ENCODE peak calls at places on chromosomes 3 and 15, in six cellular contexts. K, Y, W, N, Z and C are unnamed samples.

GRCh38 chr3:24343084-24343783 is 151.4 kb downstream of the THRB start:
- DNase-seq in K (no peak), Y (no peak), N (peak), Z (no peak), W (no peak), C (no peak)

GRCh38 chr3:161559177-161559998 is 62.8 kb downstream of the OTOL1 start:
- DNase-seq in W (no peak), Z (no peak), N (peak), Y (peak), K (no peak), C (no peak)

GRCh38 chr3:195876297-195877031 is 31.9 kb downstream of the TNK2 start:
- DNase-seq in N (no peak), Y (no peak), Z (no peak), K (no peak), W (no peak), C (peak)

GRCh38 chr3:58178528-58179234 is 32.1 kb downstream of the DNASE1L3 start:
- DNase-seq in W (no peak), K (no peak), N (peak), Y (no peak), Z (no peak), C (no peak)

GRCh38 chr3:118941236-118941635 is 93.4 kb downstream of the IGSF11 start:
- DNase-seq in W (no peak), Y (no peak), N (no peak), K (no peak), Z (no peak), C (no peak)

GRCh38 chr15:20353966-20354883 is 187.4 kb downstream of the GOLGA6L6 start:
- DNase-seq in Y (no peak), K (no peak), Z (peak), W (peak), N (no peak), C (peak)

GRCh38 chr3:194084284-194084683 is 51.7 kb upstream of the HES1 start:
- DNase-seq in W (peak), Y (no peak), Z (no peak), K (no peak), N (no peak), C (no peak)

GRCh38 chr3:51382947-51383578 is 2.0 kb upstream of the MANF start:
- DNase-seq in K (no peak), Z (no peak), Y (no peak), W (peak), N (no peak), C (no peak)

GRCh38 chr3:179321585-179322322 is 1.1 kb upstream of the ZNF639 start:
- DNase-seq in Y (peak), W (no peak), N (peak), K (peak), Z (no peak), C (no peak)

GRCh38 chr3:65483475-65483874 is 555.2 kb downstream of the MAGI1 start:
- DNase-seq in N (peak), K (peak), Y (peak), Z (no peak), W (no peak), C (peak)

GRCh38 chr15:43347114-43347513 is 16.7 kb upstream of the LCMT2 start:
- DNase-seq in W (no peak), N (no peak), Y (no peak), K (no peak), Z (no peak), C (no peak)

GRCh38 chr15:67758610-67759300 is 66.6 kb upstream of the SKOR1 start:
- DNase-seq in K (no peak), Z (no peak), N (no peak), W (no peak), Y (no peak), C (no peak)

GRCh38 chr3:194369522-194370279 is at the start of gene LRRC15:
- DNase-seq in Y (peak), N (peak), W (no peak), Z (no peak), K (no peak), C (peak)

GRCh38 chr3:18827664-18828063 is 320.6 kb upstream of the KCNH8 start:
- DNase-seq in W (no peak), Y (no peak), N (no peak), Z (no peak), K (no peak), C (no peak)

GRCh38 chr15:88299502-88299901 is 43.0 kb upstream of the NTRK3 start:
- DNase-seq in Z (no peak), N (no peak), K (no peak), Y (peak), W (no peak), C (no peak)

GRCh38 chr15:59334063-59334415 is 38.6 kb downstream of the MYO1E start:
- DNase-seq in W (no peak), K (no peak), Y (no peak), N (no peak), Z (no peak), C (no peak)

DNA sequence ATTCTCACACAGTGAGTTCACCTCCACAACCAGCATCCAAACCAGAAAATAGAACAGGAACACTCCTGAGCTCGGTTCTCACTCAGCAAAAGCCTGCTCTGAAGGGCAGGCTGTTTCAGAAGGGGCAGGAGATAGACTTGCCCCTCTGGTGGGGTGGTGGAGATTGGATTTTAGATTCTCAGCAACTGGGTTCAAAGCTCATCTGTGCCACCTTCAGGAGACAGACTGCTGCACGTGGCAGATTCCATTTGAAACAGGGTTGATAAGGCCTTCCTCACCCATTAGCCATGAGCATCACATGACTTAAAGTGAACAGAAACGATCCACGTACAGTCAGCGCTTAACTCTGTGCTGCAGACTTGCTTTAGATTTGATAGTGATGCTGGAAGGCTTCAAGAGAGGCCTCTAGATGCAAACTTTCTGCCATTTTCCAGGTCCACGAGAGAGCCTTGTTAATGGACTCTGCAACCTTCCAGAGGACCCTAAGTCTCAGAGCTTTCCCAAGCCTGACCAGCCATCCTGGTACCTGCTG is 35.0 kb upstream of the MGLL start:
- DNase-seq in N (no peak), W (no peak), Z (no peak), K (no peak), Y (no peak), C (no peak)
- TF ChIP-seq CTCF in N (no peak), W (no peak), Z (no peak), K (no peak), Y (peak), C (no peak)

DNA sequence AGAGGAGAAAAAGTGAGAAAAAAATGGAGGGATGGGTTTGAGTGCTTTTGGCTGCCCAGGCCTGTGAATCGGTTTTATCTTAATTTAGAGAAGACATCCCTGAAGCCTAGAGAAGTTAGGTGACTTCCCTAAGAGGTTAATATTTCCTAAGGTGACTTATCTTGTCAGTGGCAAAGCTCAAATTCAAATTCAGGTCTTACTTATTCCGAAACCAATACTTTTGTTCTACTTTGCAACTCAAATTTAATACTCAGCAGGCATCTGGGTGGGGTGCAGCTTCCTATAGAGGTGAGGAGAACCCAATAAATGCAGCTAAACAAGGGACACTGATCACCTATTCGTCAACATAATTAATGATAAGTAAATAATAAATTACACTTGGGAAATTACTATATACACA is 54.9 kb upstream of the MYRIP start:
- DNase-seq in K (no peak), Y (no peak), W (no peak), N (no peak), Z (no peak), C (no peak)
- H3K27ac ChIP-seq in K (no peak), Y (no peak), W (no peak), N (no peak), Z (no peak), C (no peak)

GRCh38 chr3:11482024-11482423 is 161.7 kb downstream of the VGLL4 start:
- DNase-seq in W (no peak), N (no peak), Y (no peak), K (peak), Z (no peak), C (peak)
- TF ChIP-seq CTCF in W (no peak), N (no peak), Y (no peak), K (no peak), Z (no peak), C (no peak)

DNA sequence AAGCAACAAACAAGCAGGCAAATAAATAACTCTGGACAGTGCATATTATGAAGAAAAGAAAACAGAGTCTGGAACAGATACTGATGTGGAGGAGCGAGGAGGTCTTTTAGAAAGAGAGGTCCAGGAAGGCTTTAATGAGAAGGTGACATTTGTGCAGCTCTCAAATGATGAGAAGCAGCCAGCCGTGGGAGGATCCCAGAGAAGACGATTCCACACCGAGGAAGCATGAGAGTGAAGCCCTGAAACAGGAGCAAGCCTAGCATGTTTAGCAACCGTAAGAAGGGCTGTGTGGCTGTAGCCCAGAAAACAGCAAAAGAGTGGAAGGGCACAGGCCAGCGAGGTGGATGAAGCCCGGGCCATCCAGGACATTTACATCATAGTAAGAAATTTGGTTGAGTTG is 93.1 kb downstream of the RAD18 start:
- DNase-seq in N (no peak), Z (no peak), Y (no peak), K (no peak), W (no peak), C (no peak)
- H3K27ac ChIP-seq in N (peak), Z (peak), Y (no peak), K (no peak), W (no peak), C (no peak)

GRCh38 chr3:42581709-42582473 is at the start of gene SEC22C:
- DNase-seq in K (peak), W (peak), Z (peak), N (peak), Y (peak), C (peak)
- TF ChIP-seq CTCF in K (no peak), W (no peak), Z (peak), N (no peak), Y (peak), C (peak)

DNA sequence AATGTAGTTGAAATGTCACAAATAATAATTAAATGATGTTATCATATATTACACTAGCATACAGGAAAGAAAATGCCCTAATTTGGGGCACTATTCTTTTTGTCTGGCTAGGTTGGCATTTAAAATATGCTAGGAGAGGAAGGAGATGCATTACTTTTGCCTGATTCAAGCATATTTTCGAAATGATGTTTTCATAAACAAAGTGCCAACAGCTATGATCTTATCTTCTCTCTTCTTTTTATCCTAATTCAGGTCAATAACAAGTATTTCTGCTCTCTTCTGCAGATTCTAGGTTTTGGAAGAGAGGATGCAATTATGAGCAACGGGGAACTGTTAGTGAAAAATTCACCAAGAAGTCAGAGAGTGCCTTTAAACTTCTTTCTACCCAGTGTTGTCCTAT is 55.8 kb upstream of the NR2F2 start:
- DNase-seq in Z (no peak), N (no peak), K (no peak), W (no peak), Y (no peak), C (no peak)
- H3K27ac ChIP-seq in Z (peak), N (peak), K (no peak), W (no peak), Y (no peak), C (no peak)

GRCh38 chr3:149403443-149403842 is 26.0 kb upstream of the TM4SF1 start:
- DNase-seq in W (no peak), N (no peak), K (no peak), Y (no peak), Z (no peak), C (no peak)

GRCh38 chr3:149407898-149408297 is 30.4 kb upstream of the TM4SF1 start:
- DNase-seq in K (no peak), N (no peak), W (no peak), Z (no peak), Y (no peak), C (no peak)

GRCh38 chr3:149409351-149409750 is 31.9 kb upstream of the TM4SF1 start:
- DNase-seq in Y (no peak), W (no peak), K (no peak), Z (no peak), N (no peak), C (no peak)

GRCh38 chr3:149402481-149402880 is 25.0 kb upstream of the TM4SF1 start:
- DNase-seq in Z (no peak), W (no peak), N (no peak), K (no peak), Y (no peak), C (no peak)

DNA sequence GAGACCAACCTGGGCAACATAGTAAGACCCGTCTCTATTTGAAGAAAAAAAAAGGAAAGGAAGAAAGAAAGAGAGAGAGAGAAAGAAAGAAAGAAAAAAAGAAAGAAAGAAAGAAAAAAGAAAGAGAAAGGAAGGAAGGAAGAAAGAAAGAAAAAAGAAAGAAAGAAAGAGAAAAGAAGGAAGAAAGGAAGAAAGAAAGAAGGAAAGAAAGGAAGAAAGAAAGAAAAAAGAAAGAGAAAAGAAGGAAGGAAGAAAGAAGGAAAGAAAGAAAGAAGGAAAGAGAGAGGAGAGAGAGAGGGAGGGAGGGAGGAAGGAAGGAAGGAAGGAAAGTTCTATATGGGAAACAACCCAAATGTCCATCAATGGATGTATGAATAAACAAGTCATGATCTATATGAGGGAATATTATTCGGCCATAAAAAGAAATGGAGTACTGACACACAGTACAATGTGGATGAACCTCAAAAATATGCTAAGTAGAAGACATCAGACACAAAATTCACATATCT is 28.8 kb upstream of the TM4SF1 start:
- DNase-seq in K (no peak), N (no peak), Y (no peak), Z (no peak), W (no peak), C (no peak)
- TF ChIP-seq CTCF in K (no peak), N (no peak), Y (no peak), Z (no peak), W (no peak), C (no peak)

DNA sequence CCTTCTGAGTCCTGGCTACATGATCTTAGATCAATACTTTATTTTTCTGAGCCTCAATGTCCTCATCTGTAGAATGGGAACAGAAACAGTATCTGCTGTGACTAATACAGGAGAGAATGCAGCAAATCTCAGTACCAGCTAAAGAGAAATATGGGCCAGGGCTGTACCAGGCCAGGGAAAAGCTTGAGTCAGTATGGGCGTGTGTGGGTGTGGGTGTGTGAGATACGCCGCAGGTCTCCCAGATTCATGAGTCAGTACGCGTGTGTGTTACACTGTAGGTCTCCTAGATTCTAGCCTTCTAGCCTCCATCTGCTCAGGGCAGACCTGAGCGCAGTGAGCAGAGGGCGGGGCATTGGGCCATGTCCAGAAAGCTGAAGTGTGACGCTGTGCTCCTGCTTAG is 15.2 kb downstream of the GNAI2 start:
- DNase-seq in N (peak), K (no peak), Y (no peak), W (no peak), Z (peak), C (no peak)
- H3K27ac ChIP-seq in N (peak), K (peak), Y (no peak), W (peak), Z (peak), C (peak)

GRCh38 chr15:64356443-64357040 is 569 bp upstream of the CSNK1G1 start:
- DNase-seq in Z (no peak), W (no peak), N (no peak), K (no peak), Y (peak), C (no peak)
- TF ChIP-seq CTCF in Z (peak), W (peak), N (peak), K (peak), Y (peak), C (peak)

GRCh38 chr3:31371464-31371863 is 161.3 kb upstream of the STT3B start:
- DNase-seq in Y (peak), Z (no peak), W (no peak), K (no peak), N (no peak), C (no peak)

GRCh38 chr3:31369637-31370036 is 163.1 kb upstream of the STT3B start:
- DNase-seq in W (no peak), Z (no peak), N (no peak), Y (no peak), K (no peak), C (no peak)

GRCh38 chr3:31370681-31371080 is 162.0 kb upstream of the STT3B start:
- DNase-seq in W (no peak), N (no peak), Z (no peak), K (no peak), Y (no peak), C (no peak)

GRCh38 chr3:31364711-31365110 is 168.0 kb upstream of the STT3B start:
- DNase-seq in Z (no peak), K (no peak), W (no peak), Y (no peak), N (peak), C (no peak)

DNA sequence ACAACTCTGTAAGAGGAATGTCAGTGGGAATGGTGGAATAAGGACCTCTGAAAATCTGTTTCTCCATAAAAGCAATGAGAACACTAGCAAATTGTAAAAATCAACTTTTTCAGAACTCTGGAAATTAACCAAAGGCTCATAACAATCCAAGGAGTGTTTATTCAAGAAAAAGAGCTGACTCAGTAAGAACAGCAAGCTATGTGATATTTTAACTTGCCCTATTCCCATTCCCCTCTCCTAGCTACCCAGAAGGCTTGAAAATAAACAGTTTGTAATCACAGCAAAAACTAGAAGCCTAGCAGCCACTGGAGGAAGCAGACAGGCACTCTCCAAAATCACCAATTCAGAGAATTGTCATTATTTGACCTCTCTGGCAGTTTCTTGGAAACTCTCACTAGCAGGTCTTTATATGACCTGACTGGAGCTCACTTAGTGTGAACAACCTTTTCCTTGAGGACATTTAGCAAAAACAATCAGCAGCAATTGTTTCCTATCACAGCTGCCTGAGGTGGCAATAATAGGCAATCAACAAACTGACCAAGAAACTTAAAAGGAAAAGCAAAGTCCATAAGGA is 162.5 kb upstream of the STT3B start:
- DNase-seq in W (no peak), Y (no peak), Z (no peak), K (no peak), N (no peak), C (no peak)
- H3K27ac ChIP-seq in W (no peak), Y (no peak), Z (no peak), K (no peak), N (no peak), C (no peak)